ENCODE peak calls at places on chromosomes 4 and X, in nine cellular contexts. J, P, V, A, L, C, Z, Y and U are unnamed samples.
A peak's percentile ranks its signal among the peaks of the same experiment; 100 is the strongest.

GRCh38 chr4:21535901-21536300 is 412.7 kb downstream of the KCNIP4 start:
- DNase-seq in J (no peak), P (no peak), V (no peak), A (no peak), L (no peak), C (no peak), Z (peak; percentile 4), Y (no peak), U (no peak)

GRCh38 chr4:76981649-76982048 is 32.1 kb downstream of the SEPTIN11 start:
- DNase-seq in J (no peak), P (no peak), V (no peak), A (no peak), L (no peak), C (no peak), Z (peak; percentile 80), Y (no peak), U (no peak)

GRCh38 chr4:36255575-36255974 is 11.3 kb upstream of the ARAP2 start:
- DNase-seq in J (no peak), P (no peak), V (no peak), A (peak; percentile 17), L (peak; percentile 20), C (no peak), Z (no peak), Y (no peak), U (no peak)

GRCh38 chr4:82678046-82678445 is 116.3 kb upstream of the TMEM150C start:
- DNase-seq in J (no peak), P (no peak), V (no peak), A (no peak), L (no peak), C (no peak), Z (no peak), Y (no peak), U (no peak)

GRCh38 chrX:8879750-8880149 is 78.6 kb upstream of the FAM9A start:
- DNase-seq in J (peak; percentile 48), P (no peak), V (no peak), A (no peak), L (peak; percentile 11), C (no peak), Z (peak; percentile 18), Y (no peak), U (no peak)

GRCh38 chrX:15497865-15498264 is 2.7 kb upstream of the BMX start:
- DNase-seq in J (peak; percentile 72), P (peak; percentile 78), V (no peak), A (peak; percentile 6), L (peak; percentile 56), C (peak; percentile 39), Z (peak; percentile 31), Y (no peak), U (peak; percentile 24)

GRCh38 chr4:125551967-125552366 is 237.2 kb downstream of the FAT4 start:
- DNase-seq in J (no peak), P (no peak), V (no peak), A (no peak), L (no peak), C (no peak), Z (no peak), Y (no peak), U (no peak)

GRCh38 chr4:30495261-30496050 is 224.7 kb upstream of the PCDH7 start:
- DNase-seq in J (no peak), P (no peak), V (no peak), A (no peak), L (no peak), C (no peak), Z (no peak), Y (no peak), U (no peak)

GRCh38 chr4:18850763-18851331 is 829.3 kb upstream of the LCORL start:
- DNase-seq in J (no peak), P (no peak), V (no peak), A (no peak), L (no peak), C (no peak), Z (peak; percentile 4), Y (no peak), U (no peak)

GRCh38 chrX:65688403-65688881 is 21.0 kb downstream of the MSN start:
- DNase-seq in J (no peak), P (no peak), V (no peak), A (no peak), L (peak; percentile 21), C (no peak), Z (peak; percentile 72), Y (no peak), U (no peak)
- H3K4me1 ChIP-seq in J (no peaks in the 10 kb centered on the region), P (no peaks in the 10 kb centered on the region), V (peaks cover 6% of the 10 kb centered on the region), A (peaks cover 85% of the 10 kb centered on the region), L (peaks cover 60% of the 10 kb centered on the region), C (no peaks in the 10 kb centered on the region), Z (peaks cover 16% of the 10 kb centered on the region), Y (peaks cover 42% of the 10 kb centered on the region), U (no peaks in the 10 kb centered on the region)

GRCh38 chrX:39133971-39134370 is 332.7 kb downstream of the MID1IP1 start:
- DNase-seq in J (peak; percentile 66), P (peak; percentile 28), V (no peak), A (no peak), L (peak; percentile 19), C (no peak), Z (no peak), Y (no peak), U (peak; percentile 2)
- H3K27ac ChIP-seq in J (no peak overlapping the region), P (no peak overlapping the region), V (no peak overlapping the region), A (no peak overlapping the region), L (no peak overlapping the region), C (no peak overlapping the region), Z (no peak overlapping the region), Y (no peak overlapping the region), U (no peak overlapping the region)

DNA sequence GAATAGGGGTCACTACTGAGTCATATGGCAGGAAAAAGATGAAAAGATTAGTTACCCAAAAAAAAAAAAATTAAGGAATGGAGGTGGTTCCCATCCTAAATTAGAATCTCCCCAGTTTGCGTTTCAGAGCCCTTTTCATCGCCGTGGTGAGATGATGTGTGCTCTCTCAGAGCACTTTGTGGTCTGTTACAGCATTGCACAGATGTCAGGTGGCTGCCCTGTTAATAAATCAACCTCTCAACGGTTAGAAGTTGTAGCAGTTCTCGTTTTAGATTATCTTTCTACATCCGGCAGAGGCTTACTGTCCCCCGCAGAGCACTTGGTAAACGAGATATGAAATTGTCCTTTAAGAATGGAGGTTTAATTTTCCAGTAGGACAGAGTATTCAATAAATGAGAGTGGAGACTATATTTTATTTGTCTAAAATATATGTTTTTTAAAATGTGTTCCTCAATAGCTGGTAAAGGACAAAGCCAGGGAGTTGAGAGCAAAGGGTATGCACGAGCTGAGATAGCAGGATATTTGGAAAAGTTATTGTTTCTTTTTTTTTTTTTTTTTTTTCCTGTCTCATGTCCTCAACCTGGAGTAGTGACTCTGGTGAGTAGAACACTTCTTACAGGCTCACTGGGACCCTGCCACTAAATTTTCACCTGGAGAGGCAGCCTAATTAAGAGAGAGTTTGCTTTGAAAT is 26.9 kb downstream of the AFF1 start:
- DNase-seq in J (no peak), P (peak; percentile 81), V (no peak), A (no peak), L (peak; percentile 41), C (no peak), Z (peak; percentile 51), Y (no peak), U (no peak)
- H3K4me1 ChIP-seq in J (peaks cover 28% of the 10 kb centered on the region), P (peaks cover 52% of the 10 kb centered on the region), V (peaks cover 4% of the 10 kb centered on the region), A (peaks cover 6% of the 10 kb centered on the region), L (peaks cover 52% of the 10 kb centered on the region), C (peaks cover 26% of the 10 kb centered on the region), Z (peaks cover 16% of the 10 kb centered on the region), Y (peaks cover 35% of the 10 kb centered on the region), U (no peaks in the 10 kb centered on the region)

GRCh38 chr4:151420408-151420807 is 11.4 kb downstream of the FHIP1A start:
- DNase-seq in J (no peak), P (no peak), V (no peak), A (no peak), L (no peak), C (no peak), Z (no peak), Y (no peak), U (no peak)

GRCh38 chr4:151418856-151419255 is 9.9 kb downstream of the FHIP1A start:
- DNase-seq in J (no peak), P (no peak), V (no peak), A (no peak), L (no peak), C (no peak), Z (no peak), Y (no peak), U (no peak)

GRCh38 chr4:151417766-151418376 is 8.9 kb downstream of the FHIP1A start:
- DNase-seq in J (no peak), P (no peak), V (no peak), A (no peak), L (no peak), C (no peak), Z (no peak), Y (no peak), U (no peak)

GRCh38 chr4:151417164-151417571 is 8.2 kb downstream of the FHIP1A start:
- DNase-seq in J (no peak), P (no peak), V (no peak), A (no peak), L (no peak), C (no peak), Z (no peak), Y (no peak), U (no peak)

DNA sequence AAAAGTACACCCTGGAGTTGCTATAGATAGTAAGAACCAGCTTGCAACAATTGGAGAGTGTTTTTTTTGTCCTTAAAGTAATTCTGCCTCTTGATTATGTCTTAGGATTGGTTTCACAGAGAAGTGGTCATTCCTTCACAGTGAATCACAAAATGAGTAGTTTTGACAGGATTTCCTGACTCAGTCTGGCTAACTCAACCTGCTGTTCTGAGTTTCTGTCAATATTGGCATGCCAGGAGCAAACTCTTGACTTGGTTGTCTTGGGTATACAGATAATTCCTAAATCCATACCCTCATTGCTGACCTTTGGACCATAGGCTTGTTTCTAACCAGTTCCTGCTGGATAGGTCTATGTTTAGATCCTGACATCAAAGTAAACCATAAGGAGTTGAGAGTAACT is 9.4 kb downstream of the FHIP1A start:
- DNase-seq in J (no peak), P (no peak), V (no peak), A (no peak), L (no peak), C (no peak), Z (peak; percentile 70), Y (no peak), U (peak; percentile 73)
- H3K27ac ChIP-seq in J (no peak overlapping the region), P (peak overlapping the region; percentile 20), V (no peak overlapping the region), A (no peak overlapping the region), L (peak overlapping the region; percentile 25), C (no peak overlapping the region), Z (no peak overlapping the region), Y (peak overlapping the region; percentile 53), U (no peak overlapping the region)

GRCh38 chr4:143355540-143356217 is 19.0 kb downstream of the GAB1 start:
- DNase-seq in J (no peak), P (no peak), V (no peak), A (no peak), L (no peak), C (no peak), Z (no peak), Y (no peak), U (no peak)
- H3K4me1 ChIP-seq in J (peaks cover 13% of the 10 kb centered on the region), P (peaks cover 57% of the 10 kb centered on the region), V (peaks cover 12% of the 10 kb centered on the region), A (no peaks in the 10 kb centered on the region), L (peaks cover 100% of the 10 kb centered on the region), C (peaks cover 2% of the 10 kb centered on the region), Z (peaks cover 20% of the 10 kb centered on the region), Y (peaks cover 87% of the 10 kb centered on the region), U (no peaks in the 10 kb centered on the region)